ENCODE peak calls at places on chromosomes 3 and 15, in seven cellular contexts. X is hypothalamus; K is HEK293T; L is stimulated activated CD4-positive, alpha-beta T cell treated with anti-CD3 and anti-CD28 coated beads, Interleukin-2, amount 100 ng/mL, for 24 hours; F is RWPE1; O is astrocyte of the hippocampus; E is EH. V is an unnamed sample.
A peak's percentile ranks its signal among the peaks of the same experiment; 100 is the strongest.

GRCh38 chr3:174329321-174329720 is 529.8 kb upstream of the NAALADL2 start:
- DNase-seq in X (no peak), K (no peak), L (no peak), F (no peak), O (peak; percentile 50), E (peak; percentile 93), V (no peak)

GRCh38 chr3:119731545-119732343 is 28.9 kb downstream of the CFAP91 start:
- DNase-seq in X (no peak), K (no peak), L (no peak), F (no peak), O (peak; percentile 41), E (peak; percentile 55), V (no peak)

GRCh38 chr3:187836848-187837770 is 91.8 kb upstream of the BCL6 start:
- DNase-seq in X (no peak), K (no peak), L (no peak), F (no peak), O (peak; percentile 49), E (peak; percentile 91), V (no peak)

GRCh38 chr3:170128977-170129431 is 52.5 kb downstream of the PHC3 start:
- DNase-seq in X (no peak), K (peak; percentile 18), L (no peak), F (peak; percentile 32), O (no peak), E (peak; percentile 47), V (no peak)

GRCh38 chr3:19364150-19364549 is 215.8 kb downstream of the KCNH8 start:
- DNase-seq in X (no peak), K (no peak), L (no peak), F (no peak), O (no peak), E (no peak), V (no peak)

GRCh38 chr3:183252973-183253363 is at the start of gene B3GNT5:
- DNase-seq in X (no peak), K (peak; percentile 16), L (peak; percentile 74), F (peak; percentile 70), O (no peak), E (no peak), V (peak; percentile 20)

GRCh38 chr3:166191406-166191805 is 354.2 kb upstream of the BCHE start:
- DNase-seq in X (no peak), K (no peak), L (no peak), F (no peak), O (no peak), E (no peak), V (no peak)

GRCh38 chr3:142117452-142117851 is 31.9 kb downstream of the TFDP2 start:
- DNase-seq in X (no peak), K (no peak), L (no peak), F (no peak), O (no peak), E (no peak), V (no peak)

GRCh38 chr3:179036226-179036625 is 35.4 kb downstream of the ZMAT3 start:
- DNase-seq in X (no peak), K (no peak), L (no peak), F (no peak), O (peak; percentile 32), E (peak; percentile 75), V (no peak)

GRCh38 chr15:20659265-20659664 is 117.7 kb upstream of the GOLGA6L6 start:
- DNase-seq in X (no peak), K (no peak), L (no peak), F (no peak), O (no peak), E (no peak), V (no peak)

GRCh38 chr3:14366233-14366632 is 36.2 kb upstream of the SLC6A6 start:
- DNase-seq in X (no peak), K (no peak), L (no peak), F (no peak), O (no peak), E (no peak), V (no peak)

GRCh38 chr3:69738291-69738690 is 973 bp upstream of the MITF start:
- DNase-seq in X (no peak), K (no peak), L (no peak), F (no peak), O (peak; percentile 13), E (peak; percentile 43), V (no peak)

GRCh38 chr3:45537960-45538640 is 56.5 kb upstream of the LIMD1 start:
- DNase-seq in X (no peak), K (no peak), L (no peak), F (no peak), O (no peak), E (peak; percentile 79), V (no peak)

GRCh38 chr3:43194490-43195115 is 88.7 kb upstream of the POMGNT2 start:
- DNase-seq in X (no peak), K (no peak), L (peak; percentile 12), F (no peak), O (no peak), E (peak; percentile 32), V (no peak)

GRCh38 chr3:13092621-13093339 is 19.6 kb upstream of the IQSEC1 start:
- DNase-seq in X (peak; percentile 23), K (no peak), L (no peak), F (no peak), O (no peak), E (no peak), V (no peak)

GRCh38 chr3:49668414-49668797 is 5.7 kb upstream of the APEH start:
- DNase-seq in X (no peak), K (no peak), L (no peak), F (no peak), O (peak; percentile 25), E (peak; percentile 30), V (no peak)

GRCh38 chr15:69736161-69736560 is 283.5 kb downstream of the RPLP1 start:
- DNase-seq in X (no peak), K (no peak), L (no peak), F (no peak), O (no peak), E (no peak), V (no peak)

GRCh38 chr15:56272474-56272873 is 28.8 kb upstream of the RFX7 start:
- DNase-seq in X (no peak), K (no peak), L (no peak), F (no peak), O (no peak), E (peak; percentile 6), V (no peak)

GRCh38 chr15:72155021-72155621 is 36.9 kb downstream of the SENP8 start:
- DNase-seq in X (no peak), K (no peak), L (no peak), F (peak; percentile 81), O (peak; percentile 93), E (peak; percentile 54), V (no peak)

GRCh38 chr3:192921793-192922192 is 4.1 kb upstream of the MB21D2 start:
- DNase-seq in X (no peak), K (no peak), L (no peak), F (no peak), O (no peak), E (no peak), V (no peak)

GRCh38 chr3:149971403-149972075 is 844 bp upstream of the PFN2 start:
- DNase-seq in X (peak; percentile 60), K (no peak), L (peak; percentile 46), F (peak; percentile 51), O (no peak), E (peak; percentile 78), V (peak; percentile 24)

GRCh38 chr3:41323455-41323854 is 124.2 kb downstream of the CTNNB1 start:
- DNase-seq in X (no peak), K (no peak), L (no peak), F (no peak), O (no peak), E (no peak), V (no peak)

GRCh38 chr15:101068961-101069734 is 150.0 kb downstream of the LRRK1 start:
- DNase-seq in X (no peak), K (peak; percentile 57), L (no peak), F (peak; percentile 52), O (no peak), E (peak; percentile 74), V (no peak)

V was measured in stimulated activated naive CD4-positive, alpha-beta T cell treated with Interleukin-2 at 50 U/mL for 16 hours.